ENCODE peak calls at places on chromosomes 5 and 9, in four cellular contexts. X, R, F and M are unnamed samples.

GRCh38 chr5:123813937-123814624 is 302.1 kb downstream of the CSNK1G3 start:
- DNase-seq in X (peak), R (peak), F (peak), M (peak)

GRCh38 chr9:136686794-136687711 is at the start of gene AGPAT2:
- DNase-seq in F (no peak), X (peak), R (peak), M (peak)

GRCh38 chr5:171459839-171460238 is 40.4 kb downstream of the FGF18 start:
- DNase-seq in R (no peak), F (no peak), X (no peak), M (no peak)

GRCh38 chr5:82748688-82749091 is 328.5 kb downstream of the TMEM167A start:
- DNase-seq in X (no peak), F (peak), R (no peak), M (no peak)

GRCh38 chr9:137412431-137412830 is 10.5 kb downstream of the EXD3 start:
- DNase-seq in F (no peak), R (no peak), X (no peak), M (no peak)

GRCh38 chr5:78638423-78638822 is 10.1 kb downstream of the LHFPL2 start:
- DNase-seq in F (peak), R (peak), X (peak), M (peak)

GRCh38 chr9:81574399-81574798 is 114.9 kb downstream of the TLE1 start:
- DNase-seq in F (no peak), R (peak), X (no peak), M (no peak)

GRCh38 chr9:120698766-120699165 is 15.5 kb downstream of the MEGF9 start:
- DNase-seq in R (no peak), F (no peak), X (no peak), M (no peak)

GRCh38 chr9:129235041-129235930 is 57.2 kb upstream of the IER5L start:
- DNase-seq in R (no peak), X (no peak), F (no peak), M (peak)

GRCh38 chr5:174750720-174751119 is 26.3 kb downstream of the MSX2 start:
- DNase-seq in R (peak), F (peak), X (no peak), M (no peak)

GRCh38 chr5:82426419-82427154 is 148.4 kb upstream of the RPS23 start:
- DNase-seq in F (no peak), R (no peak), X (no peak), M (no peak)

GRCh38 chr5:36605241-36605640 is 1.2 kb upstream of the SLC1A3 start:
- DNase-seq in F (no peak), X (no peak), R (no peak), M (no peak)

GRCh38 chr5:150164640-150165039 is 1.9 kb upstream of the CDX1 start:
- DNase-seq in F (no peak), X (no peak), R (no peak), M (no peak)

GRCh38 chr5:53037141-53037859 is 48.1 kb downstream of the ITGA2 start:
- DNase-seq in F (peak), X (no peak), R (peak), M (no peak)

GRCh38 chr5:156589859-156590216 is 260.3 kb upstream of the PPP1R2B start:
- DNase-seq in R (no peak), X (no peak), F (no peak), M (no peak)

GRCh38 chr9:87667164-87667738 is 58.7 kb upstream of the CTSL start:
- DNase-seq in R (peak), F (peak), X (no peak), M (no peak)

GRCh38 chr5:41856644-41857491 is 13.4 kb downstream of the OXCT1 start:
- DNase-seq in F (peak), X (peak), R (peak), M (peak)

GRCh38 chr9:33029106-33029788 is 4.2 kb downstream of the DNAJA1 start:
- DNase-seq in R (no peak), F (peak), X (no peak), M (no peak)

GRCh38 chr5:150137168-150137957 is 18.3 kb downstream of the PDGFRB start:
- DNase-seq in X (no peak), F (peak), R (peak), M (no peak)

GRCh38 chr5:173324115-173325001 is 3.9 kb downstream of the STC2 start:
- DNase-seq in R (peak), X (peak), F (peak), M (peak)

GRCh38 chr5:172929371-172929838 is 29.8 kb upstream of the RPL26L1 start:
- DNase-seq in R (peak), F (peak), X (no peak), M (no peak)

GRCh38 chr9:18568969-18569368 is 95.0 kb downstream of the ADAMTSL1 start:
- DNase-seq in R (no peak), F (no peak), X (peak), M (no peak)

GRCh38 chr9:37324261-37324683 is 98.2 kb upstream of the GRHPR start:
- DNase-seq in R (no peak), F (no peak), X (peak), M (no peak)

GRCh38 chr9:7058539-7058938 is 300.8 kb downstream of the KDM4C start:
- DNase-seq in F (no peak), R (no peak), X (no peak), M (no peak)

GRCh38 chr5:122163151-122164069 is 34.1 kb downstream of the ZNF474 start:
- DNase-seq in F (peak), R (peak), X (no peak), M (no peak)